ENCODE peak calls at places on chromosome 14, in five cellular contexts. E is T-cell; I is stimulated activated CD8-positive, alpha-beta memory T cell treated with anti-CD3 and anti-CD28 coated beads, Interleukin-4, amount 100 ng/mL, for 48 hours; X is RCC 7860; C is EL. J is an unnamed sample.

GRCh38 chr14:91163316-91163715 is 49.4 kb downstream of the DGLUCY start:
- DNase-seq in E (no peak), I (no peak), X (no peak), C (no peak), J (no peak)

GRCh38 chr14:102539544-102540309 is 30.2 kb upstream of the ANKRD9 start:
- DNase-seq in E (no peak), I (no peak), X (no peak), C (peak), J (no peak)

GRCh38 chr14:105499256-105500035 is 8.4 kb downstream of the TEDC1 start:
- DNase-seq in E (no peak), I (no peak), X (no peak), C (no peak), J (no peak)

GRCh38 chr14:93829839-93830481 is 41.7 kb upstream of the PRIMA1 start:
- DNase-seq in E (no peak), I (no peak), X (no peak), C (no peak), J (no peak)

GRCh38 chr14:70721542-70721941 is 79.8 kb downstream of the TTC9 start:
- DNase-seq in E (no peak), I (no peak), X (no peak), C (peak), J (no peak)

GRCh38 chr14:31090872-31091764 is 64.9 kb upstream of the STRN3 start:
- DNase-seq in E (no peak), I (no peak), X (peak), C (peak), J (no peak)

GRCh38 chr14:76909266-76909665 is 83.1 kb downstream of the LRRC74A start:
- DNase-seq in E (no peak), I (no peak), X (no peak), C (no peak), J (no peak)

GRCh38 chr14:70716958-70717357 is 75.2 kb downstream of the TTC9 start:
- DNase-seq in E (no peak), I (no peak), X (no peak), C (no peak), J (no peak)

GRCh38 chr14:68361231-68361630 is 431.6 kb downstream of the ZFP36L1 start:
- DNase-seq in E (no peak), I (no peak), X (peak), C (peak), J (no peak)

GRCh38 chr14:37153483-37153882 is 18.9 kb downstream of the SLC25A21 start:
- DNase-seq in E (no peak), I (no peak), X (no peak), C (no peak), J (no peak)

GRCh38 chr14:88792572-88793258 is at the start of gene EML5:
- DNase-seq in E (peak), I (peak), X (peak), C (peak), J (peak)

GRCh38 chr14:100062602-100063001 is 2.6 kb upstream of the EVL start:
- DNase-seq in E (no peak), I (peak), X (no peak), C (no peak), J (no peak)

GRCh38 chr14:100294213-100294962 is 11.9 kb downstream of the SLC25A29 start:
- DNase-seq in E (no peak), I (no peak), X (peak), C (no peak), J (no peak)

GRCh38 chr14:23930742-23931141 is 22.8 kb upstream of the DHRS4 start:
- DNase-seq in E (no peak), I (no peak), X (no peak), C (peak), J (no peak)

GRCh38 chr14:32826404-32827082 is 112.1 kb upstream of the NPAS3 start:
- DNase-seq in E (no peak), I (no peak), X (no peak), C (no peak), J (no peak)

GRCh38 chr14:77031680-77032482 is 3.4 kb upstream of the IRF2BPL start:
- DNase-seq in E (no peak), I (no peak), X (no peak), C (peak), J (no peak)

GRCh38 chr14:103402700-103403099 is 17.5 kb downstream of the MARK3 start:
- DNase-seq in E (no peak), I (no peak), X (no peak), C (peak), J (no peak)

GRCh38 chr14:51458563-51458955 is 193.2 kb upstream of the FRMD6 start:
- DNase-seq in E (no peak), I (no peak), X (peak), C (peak), J (no peak)

GRCh38 chr14:23237772-23238594 is at the start of gene RNF212B:
- DNase-seq in E (peak), I (peak), X (no peak), C (peak), J (peak)

GRCh38 chr14:103803661-103804060 is 43.7 kb downstream of the PPP1R13B start:
- DNase-seq in E (no peak), I (no peak), X (peak), C (peak), J (no peak)

J was measured in T follicular helper cell.